ENCODE peak calls at places on chromosomes 13 and 19, in five cellular contexts. F is AG04449, Z is left ventricle myocardium inferior, B is PC-9, E is MM.1S. W is an unnamed sample.

GRCh38 chr19:46725859-46726393 is 9.0 kb upstream of the PRKD2 start:
- DNase-seq in F (no peak), Z (no peak), B (no peak), E (no peak), W (no peak)

GRCh38 chr13:80151016-80151415 is 189.9 kb downstream of the SPRY2 start:
- DNase-seq in F (no peak), Z (no peak), B (no peak), E (no peak), W (no peak)

GRCh38 chr19:32688315-32688714 is 3.3 kb upstream of the NUDT19 start:
- DNase-seq in F (no peak), Z (peak), B (no peak), E (no peak), W (no peak)

GRCh38 chr13:109687559-109688448 is 98.6 kb downstream of the IRS2 start:
- DNase-seq in F (no peak), Z (no peak), B (no peak), E (no peak), W (no peak)

GRCh38 chr13:50222569-50223332 is 207.5 kb downstream of the KCNRG start:
- DNase-seq in F (no peak), Z (peak), B (peak), E (peak), W (peak)

GRCh38 chr13:25982908-25983307 is 68.9 kb downstream of the SHISA2 start:
- DNase-seq in F (no peak), Z (no peak), B (no peak), E (no peak), W (no peak)

GRCh38 chr13:112960671-112961070 is 8.3 kb upstream of the MCF2L start:
- DNase-seq in F (no peak), Z (no peak), B (no peak), E (no peak), W (no peak)

GRCh38 chr19:47730521-47730889 is 14.8 kb upstream of the NOP53 start:
- DNase-seq in F (no peak), Z (no peak), B (no peak), E (no peak), W (no peak)

GRCh38 chr19:17790059-17790780 is 4.7 kb upstream of the B3GNT3 start:
- DNase-seq in F (no peak), Z (no peak), B (peak), E (no peak), W (no peak)

GRCh38 chr19:6246174-6247006 is 33.4 kb downstream of the MLLT1 start:
- DNase-seq in F (no peak), Z (no peak), B (no peak), E (no peak), W (no peak)

GRCh38 chr13:20860844-20861243 is 41.7 kb downstream of the XPO4 start:
- DNase-seq in F (no peak), Z (no peak), B (no peak), E (no peak), W (no peak)

GRCh38 chr13:51380269-51380668 is 40.8 kb downstream of the SERPINE3 start:
- DNase-seq in F (no peak), Z (no peak), B (no peak), E (no peak), W (no peak)

GRCh38 chr19:18208098-18208951 is 4.5 kb upstream of the RAB3A start:
- DNase-seq in F (no peak), Z (peak), B (peak), E (peak), W (no peak)

GRCh38 chr13:110298566-110299321 is 8.2 kb downstream of the COL4A1 start:
- DNase-seq in F (no peak), Z (no peak), B (no peak), E (no peak), W (no peak)

GRCh38 chr13:114010401-114011101 is 36.7 kb upstream of the C13orf46 start:
- DNase-seq in F (no peak), Z (no peak), B (no peak), E (no peak), W (no peak)

GRCh38 chr19:35704218-35704617 is at the start of gene ZBTB32:
- DNase-seq in F (no peak), Z (no peak), B (peak), E (no peak), W (peak)

GRCh38 chr13:110965038-110965754 is 50.3 kb upstream of the ANKRD10 start:
- DNase-seq in F (no peak), Z (no peak), B (peak), E (no peak), W (peak)

GRCh38 chr19:49808762-49809154 is 4.3 kb downstream of the FUZ start:
- DNase-seq in F (no peak), Z (peak), B (peak), E (peak), W (no peak)

DNA sequence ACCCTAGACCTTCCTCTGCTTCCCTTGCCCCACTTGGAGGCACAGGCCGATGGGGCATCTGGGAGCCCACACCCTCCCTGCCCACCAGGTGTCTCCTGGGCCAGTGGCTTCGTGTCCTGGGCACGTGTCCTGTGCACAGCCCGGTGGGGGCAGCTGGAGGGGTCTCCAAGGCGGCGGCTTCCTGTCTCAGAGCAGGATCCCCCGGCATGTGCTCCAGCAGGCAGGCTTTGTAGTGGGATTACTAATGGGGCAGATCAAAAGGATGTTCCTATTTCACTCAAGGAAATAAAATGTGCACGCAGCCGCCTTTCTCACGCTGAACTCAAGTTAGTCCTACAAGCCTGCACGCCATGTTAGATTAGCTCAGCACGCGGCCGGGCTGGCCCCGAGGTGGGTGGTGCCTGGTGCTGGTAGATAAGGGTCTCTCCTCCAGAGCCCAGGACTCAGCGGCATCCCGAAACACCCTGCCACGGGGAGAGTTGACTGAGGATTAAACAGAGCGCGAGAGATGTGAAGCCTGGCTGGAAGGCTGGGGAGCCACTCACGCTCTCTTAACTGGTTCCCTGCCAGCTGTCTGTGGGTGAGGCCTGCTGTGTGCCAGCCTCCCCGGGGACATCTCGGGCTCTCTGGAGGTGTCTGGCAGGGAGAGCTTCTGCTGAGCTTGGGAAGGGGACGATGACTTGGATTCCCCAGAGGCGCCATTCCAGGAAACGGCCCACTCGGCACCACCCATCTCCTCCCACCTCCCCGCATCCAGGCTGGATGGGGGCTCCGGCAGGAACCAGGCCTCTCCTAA is 122.1 kb downstream of the KDM4B start:
- DNase-seq in F (no peak), Z (peak), B (no peak), E (no peak), W (no peak)
- TF ChIP-seq CTCF in F (no peak), Z (peak), B (no peak), E (no peak), W (no peak)

DNA sequence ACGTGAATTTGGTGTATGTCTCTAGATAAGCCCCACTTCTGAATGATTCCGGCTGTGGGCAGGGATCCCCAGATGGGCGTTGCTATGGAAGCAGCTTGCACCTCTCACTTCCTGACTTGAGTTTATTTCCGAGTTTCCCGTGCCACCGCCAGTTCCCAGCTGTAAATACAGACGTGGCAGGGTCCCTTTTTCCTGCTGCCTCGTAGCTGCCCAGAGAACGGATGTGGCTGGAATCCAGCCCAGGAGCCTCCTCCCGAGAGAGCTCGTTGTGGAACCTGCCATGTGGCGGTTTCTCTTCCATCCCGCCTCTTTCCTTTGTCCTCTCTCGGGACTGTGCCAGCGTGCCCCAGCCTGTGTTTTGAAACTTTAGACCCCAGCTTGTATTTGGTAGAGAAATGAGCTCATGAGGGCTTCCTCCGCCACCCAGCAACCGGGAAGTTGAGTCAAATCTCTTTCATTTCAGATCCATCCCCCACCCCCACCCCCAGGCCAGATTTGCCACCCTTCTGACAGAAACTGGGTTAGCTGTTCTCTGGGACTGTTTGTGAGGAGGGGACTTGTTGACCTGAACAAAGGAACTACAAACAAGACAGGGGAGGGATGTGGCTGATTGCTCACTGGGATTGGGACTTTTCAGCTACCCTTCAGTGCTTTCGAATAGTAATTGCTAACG is 96.6 kb downstream of the SIPA1L3 start:
- DNase-seq in F (peak), Z (peak), B (peak), E (peak), W (peak)
- H3K4me3 ChIP-seq in F (peak), Z (peak), B (no peak), E (peak), W (peak)

DNA sequence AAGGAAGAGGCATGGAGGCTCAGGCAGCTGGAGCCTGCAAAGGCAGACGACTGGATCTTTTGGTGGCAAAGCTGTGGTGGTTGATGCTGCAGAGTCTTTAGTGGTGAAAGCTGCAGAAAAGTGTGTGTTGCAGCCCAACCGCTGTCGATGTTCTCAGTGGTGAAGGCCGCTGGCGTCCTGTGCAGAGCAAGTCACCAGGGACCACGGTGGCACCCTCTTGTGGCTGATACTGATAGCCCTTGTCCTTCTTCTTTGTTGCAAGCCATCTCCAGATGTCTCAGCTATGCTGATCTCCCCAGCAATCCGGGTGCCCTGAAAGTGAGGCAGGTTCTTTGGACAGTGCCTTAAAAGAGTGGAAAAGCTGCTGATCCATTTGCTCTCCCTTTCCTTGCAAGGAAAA is 610.9 kb upstream of the PCDH9 start:
- DNase-seq in F (no peak), Z (no peak), B (no peak), E (no peak), W (no peak)
- TF ChIP-seq CTCF in F (no peak), Z (no peak), B (no peak), E (no peak), W (no peak)

GRCh38 chr19:3984908-3985642 is at the start of gene EEF2:
- DNase-seq in F (no peak), Z (peak), B (peak), E (peak), W (peak)

GRCh38 chr19:3990815-3991117 is 5.5 kb upstream of the EEF2 start:
- DNase-seq in F (no peak), Z (no peak), B (no peak), E (no peak), W (no peak)

GRCh38 chr19:3986260-3987041 is 1.2 kb upstream of the EEF2 start:
- DNase-seq in F (no peak), Z (no peak), B (peak), E (peak), W (peak)

GRCh38 chr19:3985643-3986259 is 488 bp upstream of the EEF2 start:
- DNase-seq in F (no peak), Z (no peak), B (no peak), E (no peak), W (no peak)

DNA sequence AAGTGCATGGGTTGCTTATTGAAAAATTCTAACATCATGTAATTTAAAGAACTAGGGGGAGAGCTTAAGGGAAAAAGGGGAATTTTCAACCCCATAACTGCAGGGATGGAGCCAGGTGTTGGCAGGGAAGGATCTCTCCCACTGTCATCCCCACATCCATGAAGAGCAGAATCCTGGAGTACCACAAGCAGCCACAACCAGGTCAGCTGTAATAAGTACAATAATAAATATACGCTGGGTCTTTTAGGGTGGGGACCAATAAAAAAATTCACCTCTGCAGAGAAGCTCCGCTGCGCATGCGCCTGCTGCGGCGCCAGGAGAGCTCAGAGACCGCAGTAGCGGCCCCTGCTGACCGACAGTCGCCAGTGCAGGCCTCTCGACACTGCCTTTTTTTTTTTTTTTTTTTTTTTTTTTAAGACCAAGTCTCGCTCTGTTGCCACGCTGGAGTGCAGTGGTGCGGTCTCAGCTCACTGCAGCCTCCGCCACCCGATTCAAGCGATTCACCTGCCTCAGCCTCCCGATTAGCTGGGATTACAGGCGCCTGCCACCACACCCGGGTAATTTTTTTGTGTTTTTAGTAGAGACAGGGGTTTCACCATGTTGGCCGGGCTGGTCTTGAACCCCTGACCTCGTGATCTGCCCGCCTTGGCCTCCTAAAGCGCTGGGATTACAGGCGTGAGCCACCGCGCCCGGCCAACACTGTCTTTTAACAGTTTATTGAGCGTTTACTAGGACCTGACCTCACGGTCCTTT is 2.5 kb upstream of the EEF2 start:
- DNase-seq in F (no peak), Z (peak), B (peak), E (peak), W (peak)
- H3K4me3 ChIP-seq in F (peak), Z (peak), B (peak), E (peak), W (peak)